ENCODE peak calls at places on chromosomes 6 and 20, in six cellular contexts. One of them, this sample, is unnamed.
A peak's percentile ranks its signal among the peaks of the same experiment; 100 is the strongest.

GRCh38 chr6:122799140-122799539 is 10.1 kb downstream of the SMPDL3A start:
- DNase-seq in SK-N-MC: no peak
- DNase-seq in nephron progenitor cell: no peak
- DNase-seq in sciatic nerve: no peak
- DNase-seq in SW480: no peak
- DNase-seq in NCI-H2107: no peak
- DNase-seq in this sample: no peak

GRCh38 chr6:112636650-112637260 is 289.6 kb downstream of the RFPL4B start:
- DNase-seq in SK-N-MC: no peak
- DNase-seq in nephron progenitor cell: no peak
- DNase-seq in sciatic nerve: no peak
- DNase-seq in SW480: no peak
- DNase-seq in NCI-H2107: no peak
- DNase-seq in this sample: no peak

GRCh38 chr6:38944655-38945279 is 103.8 kb upstream of the GLP1R start:
- DNase-seq in SK-N-MC: no peak
- DNase-seq in nephron progenitor cell: no peak
- DNase-seq in sciatic nerve: no peak
- DNase-seq in SW480: no peak
- DNase-seq in NCI-H2107: no peak
- DNase-seq in this sample: no peak

GRCh38 chr6:5302220-5302946 is 41.1 kb downstream of the FARS2 start:
- DNase-seq in SK-N-MC: no peak
- DNase-seq in nephron progenitor cell: no peak
- DNase-seq in sciatic nerve: no peak
- DNase-seq in SW480: no peak
- DNase-seq in NCI-H2107: no peak
- DNase-seq in this sample: no peak

GRCh38 chr6:151999194-151999593 is 191.7 kb downstream of the ESR1 start:
- DNase-seq in SK-N-MC: no peak
- DNase-seq in nephron progenitor cell: no peak
- DNase-seq in sciatic nerve: no peak
- DNase-seq in SW480: peak; percentile 1
- DNase-seq in NCI-H2107: no peak
- DNase-seq in this sample: no peak

GRCh38 chr6:125198285-125199009 is 44.9 kb downstream of the TPD52L1 start:
- DNase-seq in SK-N-MC: no peak
- DNase-seq in nephron progenitor cell: no peak
- DNase-seq in sciatic nerve: no peak
- DNase-seq in SW480: no peak
- DNase-seq in NCI-H2107: no peak
- DNase-seq in this sample: peak; percentile 63

GRCh38 chr20:19522080-19522801 is 235.8 kb upstream of the RIN2 start:
- DNase-seq in SK-N-MC: no peak
- DNase-seq in nephron progenitor cell: no peak
- DNase-seq in sciatic nerve: no peak
- DNase-seq in SW480: peak; percentile 92
- DNase-seq in NCI-H2107: no peak
- DNase-seq in this sample: no peak

GRCh38 chr6:28896505-28897392 is 27.0 kb downstream of the TRIM27 start:
- DNase-seq in SK-N-MC: no peak
- DNase-seq in nephron progenitor cell: peak; percentile 63
- DNase-seq in sciatic nerve: peak; percentile 75
- DNase-seq in SW480: peak; percentile 87
- DNase-seq in NCI-H2107: no peak
- DNase-seq in this sample: no peak

GRCh38 chr20:50052952-50053789 is 59.8 kb downstream of the UBE2V1 start:
- DNase-seq in SK-N-MC: no peak
- DNase-seq in nephron progenitor cell: peak; percentile 55
- DNase-seq in sciatic nerve: no peak
- DNase-seq in SW480: no peak
- DNase-seq in NCI-H2107: no peak
- DNase-seq in this sample: no peak

GRCh38 chr6:6993503-6994237 is 114.1 kb upstream of the RREB1 start:
- DNase-seq in SK-N-MC: no peak
- DNase-seq in nephron progenitor cell: no peak
- DNase-seq in sciatic nerve: no peak
- DNase-seq in SW480: no peak
- DNase-seq in NCI-H2107: no peak
- DNase-seq in this sample: no peak

GRCh38 chr20:57880155-57880648 is 170.4 kb upstream of the PMEPA1 start:
- DNase-seq in SK-N-MC: no peak
- DNase-seq in nephron progenitor cell: no peak
- DNase-seq in sciatic nerve: no peak
- DNase-seq in SW480: no peak
- DNase-seq in NCI-H2107: no peak
- DNase-seq in this sample: no peak

GRCh38 chr6:1596088-1596852 is 13.4 kb upstream of the FOXC1 start:
- DNase-seq in SK-N-MC: no peak
- DNase-seq in nephron progenitor cell: peak; percentile 80
- DNase-seq in sciatic nerve: peak; percentile 79
- DNase-seq in SW480: peak; percentile 43
- DNase-seq in NCI-H2107: no peak
- DNase-seq in this sample: no peak

GRCh38 chr20:43994486-43995100 is 79.9 kb downstream of the TOX2 start:
- DNase-seq in SK-N-MC: no peak
- DNase-seq in nephron progenitor cell: no peak
- DNase-seq in sciatic nerve: no peak
- DNase-seq in SW480: no peak
- DNase-seq in NCI-H2107: no peak
- DNase-seq in this sample: no peak

GRCh38 chr20:58512808-58513552 is 2.2 kb downstream of the APCDD1L start:
- DNase-seq in SK-N-MC: no peak
- DNase-seq in nephron progenitor cell: no peak
- DNase-seq in sciatic nerve: no peak
- DNase-seq in SW480: no peak
- DNase-seq in NCI-H2107: no peak
- DNase-seq in this sample: no peak

GRCh38 chr20:15220778-15221565 is 883.6 kb upstream of the FLRT3 start:
- DNase-seq in SK-N-MC: no peak
- DNase-seq in nephron progenitor cell: no peak
- DNase-seq in sciatic nerve: no peak
- DNase-seq in SW480: no peak
- DNase-seq in NCI-H2107: no peak
- DNase-seq in this sample: no peak

GRCh38 chr6:111922454-111923297 is 49.4 kb upstream of the FYN start:
- DNase-seq in SK-N-MC: peak; percentile 95
- DNase-seq in nephron progenitor cell: no peak
- DNase-seq in sciatic nerve: no peak
- DNase-seq in SW480: peak; percentile 6
- DNase-seq in NCI-H2107: no peak
- DNase-seq in this sample: peak; percentile 10

GRCh38 chr6:36598739-36599318 is 4.7 kb downstream of the SRSF3 start:
- DNase-seq in SK-N-MC: no peak
- DNase-seq in nephron progenitor cell: no peak
- DNase-seq in sciatic nerve: no peak
- DNase-seq in SW480: no peak
- DNase-seq in NCI-H2107: no peak
- DNase-seq in this sample: no peak

GRCh38 chr20:52975024-52975732 is 3.0 kb downstream of the TSHZ2 start:
- DNase-seq in SK-N-MC: no peak
- DNase-seq in nephron progenitor cell: no peak
- DNase-seq in sciatic nerve: no peak
- DNase-seq in SW480: no peak
- DNase-seq in NCI-H2107: no peak
- DNase-seq in this sample: no peak

GRCh38 chr6:165571068-165571682 is 91.9 kb downstream of the PDE10A start:
- DNase-seq in SK-N-MC: no peak
- DNase-seq in nephron progenitor cell: no peak
- DNase-seq in sciatic nerve: no peak
- DNase-seq in SW480: no peak
- DNase-seq in NCI-H2107: no peak
- DNase-seq in this sample: no peak

GRCh38 chr20:36929691-36930090 is 21.8 kb downstream of the SAMHD1 start:
- DNase-seq in SK-N-MC: no peak
- DNase-seq in nephron progenitor cell: no peak
- DNase-seq in sciatic nerve: peak; percentile 41
- DNase-seq in SW480: no peak
- DNase-seq in NCI-H2107: no peak
- DNase-seq in this sample: no peak

GRCh38 chr20:50724851-50725721 is 6.3 kb upstream of the PARD6B start:
- DNase-seq in SK-N-MC: no peak
- DNase-seq in nephron progenitor cell: peak; percentile 64
- DNase-seq in sciatic nerve: peak; percentile 73
- DNase-seq in SW480: peak; percentile 98
- DNase-seq in NCI-H2107: no peak
- DNase-seq in this sample: no peak

GRCh38 chr6:40545954-40546353 is 41.2 kb downstream of the LRFN2 start:
- DNase-seq in SK-N-MC: no peak
- DNase-seq in nephron progenitor cell: peak; percentile 47
- DNase-seq in sciatic nerve: no peak
- DNase-seq in SW480: no peak
- DNase-seq in NCI-H2107: no peak
- DNase-seq in this sample: no peak

GRCh38 chr6:138211601-138212000 is 6.7 kb downstream of the PBOV1 start:
- DNase-seq in SK-N-MC: no peak
- DNase-seq in nephron progenitor cell: no peak
- DNase-seq in sciatic nerve: no peak
- DNase-seq in SW480: no peak
- DNase-seq in NCI-H2107: no peak
- DNase-seq in this sample: no peak

GRCh38 chr6:74343804-74344203 is 647.8 kb downstream of the CD109 start:
- DNase-seq in SK-N-MC: no peak
- DNase-seq in nephron progenitor cell: no peak
- DNase-seq in sciatic nerve: no peak
- DNase-seq in SW480: no peak
- DNase-seq in NCI-H2107: no peak
- DNase-seq in this sample: no peak

GRCh38 chr6:26311012-26311384 is 54.0 kb upstream of the BTN3A2 start:
- DNase-seq in SK-N-MC: no peak
- DNase-seq in nephron progenitor cell: peak; percentile 30
- DNase-seq in sciatic nerve: no peak
- DNase-seq in SW480: no peak
- DNase-seq in NCI-H2107: no peak
- DNase-seq in this sample: peak; percentile 36

GRCh38 chr6:150471276-150471675 is 102.5 kb downstream of the IYD start:
- DNase-seq in SK-N-MC: no peak
- DNase-seq in nephron progenitor cell: no peak
- DNase-seq in sciatic nerve: no peak
- DNase-seq in SW480: no peak
- DNase-seq in NCI-H2107: no peak
- DNase-seq in this sample: no peak

GRCh38 chr6:15901141-15902115 is 227.5 kb upstream of the MYLIP start:
- DNase-seq in SK-N-MC: no peak
- DNase-seq in nephron progenitor cell: no peak
- DNase-seq in sciatic nerve: no peak
- DNase-seq in SW480: no peak
- DNase-seq in NCI-H2107: no peak
- DNase-seq in this sample: no peak

GRCh38 chr6:29647927-29648642 is 8.8 kb upstream of the MOG start:
- DNase-seq in SK-N-MC: no peak
- DNase-seq in nephron progenitor cell: no peak
- DNase-seq in sciatic nerve: no peak
- DNase-seq in SW480: peak; percentile 50
- DNase-seq in NCI-H2107: no peak
- DNase-seq in this sample: peak; percentile 7

GRCh38 chr6:90319044-90319443 is 22.4 kb upstream of the BACH2 start:
- DNase-seq in SK-N-MC: no peak
- DNase-seq in nephron progenitor cell: no peak
- DNase-seq in sciatic nerve: no peak
- DNase-seq in SW480: no peak
- DNase-seq in NCI-H2107: no peak
- DNase-seq in this sample: peak; percentile 45

GRCh38 chr6:25278914-25279747 is at the start of gene CARMIL1:
- DNase-seq in SK-N-MC: no peak
- DNase-seq in nephron progenitor cell: peak; percentile 77
- DNase-seq in sciatic nerve: peak; percentile 87
- DNase-seq in SW480: peak; percentile 77
- DNase-seq in NCI-H2107: no peak
- DNase-seq in this sample: peak; percentile 62

GRCh38 chr20:57620999-57621398 is 773 bp upstream of the ZBP1 start:
- DNase-seq in SK-N-MC: no peak
- DNase-seq in nephron progenitor cell: no peak
- DNase-seq in sciatic nerve: no peak
- DNase-seq in SW480: no peak
- DNase-seq in NCI-H2107: no peak
- DNase-seq in this sample: no peak

GRCh38 chr6:40295251-40295949 is 291.8 kb downstream of the LRFN2 start:
- DNase-seq in SK-N-MC: no peak
- DNase-seq in nephron progenitor cell: no peak
- DNase-seq in sciatic nerve: no peak
- DNase-seq in SW480: no peak
- DNase-seq in NCI-H2107: no peak
- DNase-seq in this sample: peak; percentile 11

GRCh38 chr6:24489470-24489869 is at the start of gene GPLD1:
- DNase-seq in SK-N-MC: no peak
- DNase-seq in nephron progenitor cell: no peak
- DNase-seq in sciatic nerve: no peak
- DNase-seq in SW480: no peak
- DNase-seq in NCI-H2107: no peak
- DNase-seq in this sample: no peak

GRCh38 chr20:55882922-55883321 is 122.4 kb downstream of the CBLN4 start:
- DNase-seq in SK-N-MC: no peak
- DNase-seq in nephron progenitor cell: no peak
- DNase-seq in sciatic nerve: no peak
- DNase-seq in SW480: no peak
- DNase-seq in NCI-H2107: no peak
- DNase-seq in this sample: no peak

GRCh38 chr20:24966317-24967012 is 17.4 kb downstream of the CST7 start:
- DNase-seq in SK-N-MC: no peak
- DNase-seq in nephron progenitor cell: no peak
- DNase-seq in sciatic nerve: no peak
- DNase-seq in SW480: no peak
- DNase-seq in NCI-H2107: no peak
- DNase-seq in this sample: no peak

GRCh38 chr6:684831-685636 is 7.9 kb downstream of the EXOC2 start:
- DNase-seq in SK-N-MC: no peak
- DNase-seq in nephron progenitor cell: no peak
- DNase-seq in sciatic nerve: no peak
- DNase-seq in SW480: no peak
- DNase-seq in NCI-H2107: no peak
- DNase-seq in this sample: no peak

GRCh38 chr20:49032455-49032854 is 13.7 kb upstream of the CSE1L start:
- DNase-seq in SK-N-MC: no peak
- DNase-seq in nephron progenitor cell: no peak
- DNase-seq in sciatic nerve: no peak
- DNase-seq in SW480: no peak
- DNase-seq in NCI-H2107: no peak
- DNase-seq in this sample: no peak